ENCODE peak calls at places on chromosomes 7 and 10, in nine cellular contexts. R, W, G, P, K, H, J, A and M are unnamed samples.

GRCh38 chr7:21911341-21911875 is 34.3 kb downstream of the CDCA7L start:
- DNase-seq in R (no peak), W (no peak), G (no peak), P (no peak), K (no peak), H (no peak), J (no peak), A (peak), M (no peak)

GRCh38 chr10:59460601-59461000 is 98.3 kb upstream of the FAM13C start:
- DNase-seq in R (no peak), W (no peak), G (no peak), P (no peak), K (no peak), H (no peak), J (no peak), A (no peak), M (no peak)

GRCh38 chr7:139078911-139079310 is 30.6 kb downstream of the ZC3HAV1 start:
- DNase-seq in R (no peak), W (no peak), G (no peak), P (no peak), K (no peak), H (no peak), J (no peak), A (no peak), M (no peak)

GRCh38 chr10:101683226-101683625 is 11.7 kb downstream of the FBXW4 start:
- DNase-seq in R (peak), W (no peak), G (no peak), P (no peak), K (no peak), H (no peak), J (no peak), A (no peak), M (no peak)

GRCh38 chr10:101226506-101226887 is 2.8 kb downstream of the LBX1 start:
- DNase-seq in R (no peak), W (no peak), G (no peak), P (no peak), K (no peak), H (no peak), J (no peak), A (no peak), M (no peak)

GRCh38 chr10:350981-351501 is 215.8 kb downstream of the ZMYND11 start:
- DNase-seq in R (no peak), W (no peak), G (no peak), P (no peak), K (no peak), H (no peak), J (no peak), A (no peak), M (no peak)

GRCh38 chr7:121336579-121336978 is 7.8 kb downstream of the WNT16 start:
- DNase-seq in R (peak), W (no peak), G (no peak), P (no peak), K (no peak), H (no peak), J (no peak), A (peak), M (no peak)

GRCh38 chr10:43890124-43890523 is 241.4 kb upstream of the ZNF32 start:
- DNase-seq in R (peak), W (no peak), G (no peak), P (no peak), K (no peak), H (no peak), J (no peak), A (peak), M (no peak)

GRCh38 chr10:97922378-97922758 is 72.7 kb downstream of the GOLGA7B start:
- DNase-seq in R (no peak), W (no peak), G (no peak), P (no peak), K (no peak), H (no peak), J (no peak), A (no peak), M (no peak)